ENCODE peak calls at places on chromosomes 16 and 17, in six cellular contexts. One of them, this sample, is unnamed. For H3K4me1, the result is how much of the 10 kb centered on the place peaks cover.

GRCh38 chr16:47320546-47321315 is 140.1 kb downstream of the ITFG1 start:
- DNase-seq in heart right ventricle: no peak
- DNase-seq in right cardiac atrium: no peak
- DNase-seq in tibial nerve: no peak
- DNase-seq in breast epithelium: no peak
- DNase-seq in transverse colon: no peak
- DNase-seq in this sample: no peak

GRCh38 chr17:42675984-42676423 is 790 bp downstream of the PLEKHH3 start:
- DNase-seq in heart right ventricle: peak
- DNase-seq in right cardiac atrium: peak
- DNase-seq in tibial nerve: no peak
- DNase-seq in breast epithelium: peak
- DNase-seq in transverse colon: peak
- DNase-seq in this sample: peak

GRCh38 chr16:69276143-69277115 is 34.7 kb upstream of the VPS4A start:
- DNase-seq in heart right ventricle: peak
- DNase-seq in right cardiac atrium: peak
- DNase-seq in tibial nerve: peak
- DNase-seq in breast epithelium: peak
- DNase-seq in transverse colon: peak
- DNase-seq in this sample: peak

GRCh38 chr17:39887078-39887477 is 19.1 kb downstream of the ZPBP2 start:
- DNase-seq in heart right ventricle: no peak
- DNase-seq in right cardiac atrium: no peak
- DNase-seq in tibial nerve: no peak
- DNase-seq in breast epithelium: no peak
- DNase-seq in transverse colon: no peak
- DNase-seq in this sample: no peak

GRCh38 chr16:64712027-64712426 is 409.8 kb downstream of the CDH11 start:
- DNase-seq in heart right ventricle: no peak
- DNase-seq in right cardiac atrium: no peak
- DNase-seq in tibial nerve: no peak
- DNase-seq in breast epithelium: no peak
- DNase-seq in transverse colon: no peak
- DNase-seq in this sample: no peak

GRCh38 chr16:69176033-69176780 is 10.8 kb upstream of the SNTB2 start:
- DNase-seq in heart right ventricle: no peak
- DNase-seq in right cardiac atrium: no peak
- DNase-seq in tibial nerve: no peak
- DNase-seq in breast epithelium: no peak
- DNase-seq in transverse colon: no peak
- DNase-seq in this sample: no peak

GRCh38 chr16:83992624-83993023 is 24.6 kb downstream of the NECAB2 start:
- DNase-seq in heart right ventricle: peak
- DNase-seq in right cardiac atrium: peak
- DNase-seq in tibial nerve: peak
- DNase-seq in breast epithelium: peak
- DNase-seq in transverse colon: no peak
- DNase-seq in this sample: no peak

GRCh38 chr17:19867654-19868395 is at the start of gene ULK2:
- DNase-seq in heart right ventricle: peak
- DNase-seq in right cardiac atrium: peak
- DNase-seq in tibial nerve: peak
- DNase-seq in breast epithelium: peak
- DNase-seq in transverse colon: peak
- DNase-seq in this sample: peak

GRCh38 chr17:81060416-81060815 is 25.5 kb downstream of the BAIAP2 start:
- DNase-seq in heart right ventricle: no peak
- DNase-seq in right cardiac atrium: no peak
- DNase-seq in tibial nerve: no peak
- DNase-seq in breast epithelium: no peak
- DNase-seq in transverse colon: no peak
- DNase-seq in this sample: no peak

GRCh38 chr16:13351222-13351621 is 449.8 kb downstream of the SHISA9 start:
- DNase-seq in heart right ventricle: no peak
- DNase-seq in right cardiac atrium: no peak
- DNase-seq in tibial nerve: no peak
- DNase-seq in breast epithelium: no peak
- DNase-seq in transverse colon: no peak
- DNase-seq in this sample: no peak

GRCh38 chr16:54400261-54400660 is 113.7 kb upstream of the IRX3 start:
- DNase-seq in heart right ventricle: no peak
- DNase-seq in right cardiac atrium: no peak
- DNase-seq in tibial nerve: no peak
- DNase-seq in breast epithelium: no peak
- DNase-seq in transverse colon: no peak
- DNase-seq in this sample: no peak

GRCh38 chr16:31472559-31473203 is 729 bp downstream of the TGFB1I1 start:
- DNase-seq in heart right ventricle: peak
- DNase-seq in right cardiac atrium: peak
- DNase-seq in tibial nerve: peak
- DNase-seq in breast epithelium: peak
- DNase-seq in transverse colon: peak
- DNase-seq in this sample: peak

GRCh38 chr16:67672306-67672705 is 5.7 kb downstream of the C16orf86 start:
- DNase-seq in heart right ventricle: no peak
- DNase-seq in right cardiac atrium: no peak
- DNase-seq in tibial nerve: no peak
- DNase-seq in breast epithelium: no peak
- DNase-seq in transverse colon: no peak
- DNase-seq in this sample: no peak

GRCh38 chr16:75486014-75486404 is 9.2 kb downstream of the CHST6 start:
- DNase-seq in heart right ventricle: no peak
- DNase-seq in right cardiac atrium: no peak
- DNase-seq in tibial nerve: no peak
- DNase-seq in breast epithelium: peak
- DNase-seq in transverse colon: peak
- DNase-seq in this sample: no peak

GRCh38 chr16:6548507-6548906 is 784.1 kb upstream of the RBFOX1 start:
- DNase-seq in heart right ventricle: no peak
- DNase-seq in right cardiac atrium: no peak
- DNase-seq in tibial nerve: no peak
- DNase-seq in breast epithelium: no peak
- DNase-seq in transverse colon: no peak
- DNase-seq in this sample: no peak

GRCh38 chr17:19365833-19366636 is 3.5 kb upstream of the B9D1 start:
- DNase-seq in heart right ventricle: no peak
- DNase-seq in right cardiac atrium: no peak
- DNase-seq in tibial nerve: no peak
- DNase-seq in breast epithelium: no peak
- DNase-seq in transverse colon: no peak
- DNase-seq in this sample: no peak

GRCh38 chr17:60653569-60653968 is 24.1 kb upstream of the BCAS3 start:
- DNase-seq in heart right ventricle: no peak
- DNase-seq in right cardiac atrium: no peak
- DNase-seq in tibial nerve: no peak
- DNase-seq in breast epithelium: no peak
- DNase-seq in transverse colon: no peak
- DNase-seq in this sample: no peak

GRCh38 chr17:80760501-80760900 is 215.9 kb downstream of the RPTOR start:
- DNase-seq in heart right ventricle: no peak
- DNase-seq in right cardiac atrium: no peak
- DNase-seq in tibial nerve: no peak
- DNase-seq in breast epithelium: peak
- DNase-seq in transverse colon: peak
- DNase-seq in this sample: no peak

GRCh38 chr16:53504665-53505064 is 1.7 kb upstream of the AKTIP start:
- DNase-seq in heart right ventricle: no peak
- DNase-seq in right cardiac atrium: no peak
- DNase-seq in tibial nerve: no peak
- DNase-seq in breast epithelium: peak
- DNase-seq in transverse colon: no peak
- DNase-seq in this sample: no peak

GRCh38 chr16:9039208-9039607 is 52.2 kb upstream of the HAPSTR1 start:
- DNase-seq in heart right ventricle: no peak
- DNase-seq in right cardiac atrium: no peak
- DNase-seq in tibial nerve: no peak
- DNase-seq in breast epithelium: no peak
- DNase-seq in transverse colon: no peak
- DNase-seq in this sample: no peak

GRCh38 chr17:9512323-9513168 is 63.1 kb downstream of the STX8 start:
- DNase-seq in heart right ventricle: no peak
- DNase-seq in right cardiac atrium: no peak
- DNase-seq in tibial nerve: no peak
- DNase-seq in breast epithelium: no peak
- DNase-seq in transverse colon: no peak
- DNase-seq in this sample: no peak

GRCh38 chr16:23482778-23483177 is 27.5 kb downstream of the GGA2 start:
- DNase-seq in heart right ventricle: no peak
- DNase-seq in right cardiac atrium: no peak
- DNase-seq in tibial nerve: no peak
- DNase-seq in breast epithelium: no peak
- DNase-seq in transverse colon: no peak
- DNase-seq in this sample: no peak

DNA sequence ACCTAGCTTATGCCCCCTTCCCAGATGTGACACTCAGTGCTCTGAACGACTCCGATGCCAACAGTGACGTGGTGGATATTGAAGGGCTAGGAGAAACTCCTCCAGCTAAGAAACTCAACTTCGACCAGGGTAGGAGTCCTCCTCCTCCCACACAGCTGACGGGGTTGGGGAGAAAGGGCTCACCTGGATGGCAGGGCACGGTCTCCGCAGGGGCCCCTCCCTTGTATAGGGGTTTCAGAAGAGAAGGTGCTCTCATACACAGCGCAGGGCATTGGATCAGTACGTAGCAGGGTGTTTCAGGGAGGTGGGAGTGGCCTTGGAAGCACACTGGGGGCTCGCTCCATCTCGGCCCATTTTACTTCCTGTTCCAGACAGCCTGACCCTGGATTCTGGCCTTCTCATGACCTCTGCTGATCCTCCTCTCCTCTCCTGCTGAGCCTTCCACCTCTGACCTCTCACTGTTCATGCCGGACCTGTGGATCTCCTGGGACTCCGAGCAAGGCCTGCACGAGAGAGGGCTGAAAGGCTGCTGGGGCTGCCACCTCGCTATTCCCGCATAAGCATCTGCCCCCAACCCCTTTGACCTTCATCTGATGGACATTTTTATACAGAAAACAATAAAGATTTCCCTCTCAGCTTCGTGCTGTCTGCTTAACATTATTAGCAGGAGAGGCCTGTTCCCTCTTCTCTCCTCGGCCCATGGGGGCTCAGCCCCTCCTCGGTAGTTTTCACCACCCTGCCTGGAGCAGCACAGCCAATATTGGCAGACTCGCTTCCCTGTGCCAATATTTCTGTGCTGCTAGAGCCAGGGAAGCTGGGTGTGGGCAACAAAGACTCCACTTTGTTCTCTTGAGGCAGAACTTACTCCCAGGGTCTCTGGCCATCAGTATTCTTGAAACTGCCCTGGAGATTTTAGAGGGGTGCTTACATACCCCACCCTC is 4.7 kb downstream of the RNASEK start:
- DNase-seq in heart right ventricle: no peak
- DNase-seq in right cardiac atrium: no peak
- DNase-seq in tibial nerve: no peak
- DNase-seq in breast epithelium: no peak
- DNase-seq in transverse colon: no peak
- DNase-seq in this sample: peak
- H3K4me1 ChIP-seq in heart right ventricle: half or more
- H3K4me1 ChIP-seq in right cardiac atrium: under half
- H3K4me1 ChIP-seq in tibial nerve: under half
- H3K4me1 ChIP-seq in breast epithelium: under half
- H3K4me1 ChIP-seq in transverse colon: half or more
- H3K4me1 ChIP-seq in this sample: under half

GRCh38 chr17:51006601-51007000 is 114.1 kb downstream of the SPAG9 start:
- DNase-seq in heart right ventricle: no peak
- DNase-seq in right cardiac atrium: no peak
- DNase-seq in tibial nerve: no peak
- DNase-seq in breast epithelium: no peak
- DNase-seq in transverse colon: no peak
- DNase-seq in this sample: no peak
- H3K4me1 ChIP-seq in heart right ventricle: under half
- H3K4me1 ChIP-seq in right cardiac atrium: under half
- H3K4me1 ChIP-seq in tibial nerve: under half
- H3K4me1 ChIP-seq in breast epithelium: under half
- H3K4me1 ChIP-seq in transverse colon: under half
- H3K4me1 ChIP-seq in this sample: under half

GRCh38 chr17:73284339-73284738 is 22.7 kb upstream of the CPSF4L start:
- DNase-seq in heart right ventricle: no peak
- DNase-seq in right cardiac atrium: no peak
- DNase-seq in tibial nerve: no peak
- DNase-seq in breast epithelium: no peak
- DNase-seq in transverse colon: no peak
- DNase-seq in this sample: no peak

GRCh38 chr17:73282629-73283028 is 20.9 kb upstream of the CPSF4L start:
- DNase-seq in heart right ventricle: no peak
- DNase-seq in right cardiac atrium: no peak
- DNase-seq in tibial nerve: no peak
- DNase-seq in breast epithelium: no peak
- DNase-seq in transverse colon: no peak
- DNase-seq in this sample: no peak

GRCh38 chr17:73283250-73283649 is 21.6 kb upstream of the CPSF4L start:
- DNase-seq in heart right ventricle: no peak
- DNase-seq in right cardiac atrium: no peak
- DNase-seq in tibial nerve: no peak
- DNase-seq in breast epithelium: no peak
- DNase-seq in transverse colon: no peak
- DNase-seq in this sample: no peak

GRCh38 chr17:73284906-73285602 is 23.4 kb upstream of the CPSF4L start:
- DNase-seq in heart right ventricle: no peak
- DNase-seq in right cardiac atrium: no peak
- DNase-seq in tibial nerve: no peak
- DNase-seq in breast epithelium: no peak
- DNase-seq in transverse colon: no peak
- DNase-seq in this sample: no peak

DNA sequence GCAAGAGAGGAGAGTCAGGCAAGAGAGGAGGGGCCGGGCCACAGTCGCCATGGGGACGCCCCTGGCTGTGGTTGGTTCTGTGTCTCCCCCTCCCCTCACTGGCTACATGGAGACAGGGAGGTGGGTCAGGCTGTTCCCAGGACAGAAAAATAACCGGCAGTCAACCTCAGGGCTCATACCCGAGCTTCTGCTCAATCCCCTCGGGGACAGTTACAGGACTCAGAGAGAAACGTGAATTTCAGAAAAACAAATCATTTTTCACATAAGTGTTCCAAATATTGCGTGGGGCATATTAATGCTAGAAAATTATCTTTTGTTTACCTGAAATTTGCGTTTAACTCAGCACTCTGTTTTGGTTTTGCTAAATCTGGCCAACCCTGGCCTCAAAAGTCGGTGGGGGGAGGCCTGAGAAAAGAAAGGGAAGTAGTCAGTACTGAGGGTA is 22.2 kb upstream of the CPSF4L start:
- DNase-seq in heart right ventricle: no peak
- DNase-seq in right cardiac atrium: no peak
- DNase-seq in tibial nerve: peak
- DNase-seq in breast epithelium: no peak
- DNase-seq in transverse colon: no peak
- DNase-seq in this sample: no peak
- H3K4me1 ChIP-seq in heart right ventricle: half or more
- H3K4me1 ChIP-seq in right cardiac atrium: under half
- H3K4me1 ChIP-seq in tibial nerve: half or more
- H3K4me1 ChIP-seq in breast epithelium: under half
- H3K4me1 ChIP-seq in transverse colon: half or more
- H3K4me1 ChIP-seq in this sample: under half

GRCh38 chr17:44543905-44544523 is 13.3 kb upstream of the FZD2 start:
- DNase-seq in heart right ventricle: no peak
- DNase-seq in right cardiac atrium: no peak
- DNase-seq in tibial nerve: no peak
- DNase-seq in breast epithelium: no peak
- DNase-seq in transverse colon: no peak
- DNase-seq in this sample: no peak
- H3K4me1 ChIP-seq in heart right ventricle: under half
- H3K4me1 ChIP-seq in right cardiac atrium: under half
- H3K4me1 ChIP-seq in tibial nerve: under half
- H3K4me1 ChIP-seq in breast epithelium: under half
- H3K4me1 ChIP-seq in transverse colon: under half
- H3K4me1 ChIP-seq in this sample: under half

GRCh38 chr17:78416311-78416711 is 37.9 kb downstream of the PGS1 start:
- DNase-seq in heart right ventricle: no peak
- DNase-seq in right cardiac atrium: no peak
- DNase-seq in tibial nerve: no peak
- DNase-seq in breast epithelium: no peak
- DNase-seq in transverse colon: peak
- DNase-seq in this sample: no peak
- H3K4me1 ChIP-seq in heart right ventricle: half or more
- H3K4me1 ChIP-seq in right cardiac atrium: under half
- H3K4me1 ChIP-seq in tibial nerve: half or more
- H3K4me1 ChIP-seq in breast epithelium: under half
- H3K4me1 ChIP-seq in transverse colon: half or more
- H3K4me1 ChIP-seq in this sample: under half